ENCODE peak calls at places on chromosomes 6 and 20, in eight cellular contexts. H, J, D, Z, F, S, G and Q are unnamed samples.

GRCh38 chr6:34517461-34517868 is 38.7 kb downstream of the SPDEF start:
- DNase-seq in S (no peak), H (no peak), F (no peak), D (no peak), G (no peak), Z (no peak), J (no peak), Q (no peak)

GRCh38 chr6:46050845-46051405 is 35.3 kb upstream of the CLIC5 start:
- DNase-seq in S (no peak), G (no peak), Z (no peak), F (no peak), H (no peak), J (no peak), D (no peak), Q (no peak)

GRCh38 chr20:36541227-36542018 is at the start of gene MYL9:
- DNase-seq in S (no peak), F (peak; percentile 95), H (peak; percentile 20), G (peak; percentile 86), J (peak; percentile 39), D (no peak), Z (no peak), Q (peak; percentile 80)

GRCh38 chr6:67814262-67814661 is 820.8 kb upstream of the ADGRB3 start:
- DNase-seq in H (no peak), S (no peak), J (no peak), G (no peak), Z (no peak), D (no peak), F (no peak), Q (no peak)

GRCh38 chr6:21922086-21922485 is 328.5 kb downstream of the SOX4 start:
- DNase-seq in F (no peak), S (no peak), H (no peak), J (no peak), G (peak; percentile 53), D (no peak), Z (no peak), Q (no peak)

GRCh38 chr20:16350465-16350864 is 222.8 kb downstream of the KIF16B start:
- DNase-seq in S (no peak), D (peak; percentile 24), G (no peak), Z (no peak), J (no peak), H (peak; percentile 17), F (no peak), Q (no peak)

GRCh38 chr20:4468114-4468513 is 253.6 kb upstream of the PRND start:
- DNase-seq in D (no peak), Z (no peak), H (no peak), S (no peak), G (no peak), J (no peak), F (no peak), Q (no peak)

GRCh38 chr20:1150218-1150617 is 31.8 kb downstream of the PSMF1 start:
- DNase-seq in H (peak; percentile 41), S (no peak), F (no peak), Z (no peak), J (no peak), G (no peak), D (peak; percentile 5), Q (no peak)

GRCh38 chr6:167398214-167399050 is 73.5 kb downstream of the TTLL2 start:
- DNase-seq in G (no peak), J (no peak), D (no peak), Z (no peak), F (no peak), S (no peak), H (no peak), Q (peak; percentile 17)

GRCh38 chr6:45044086-45044485 is 284.0 kb upstream of the RUNX2 start:
- DNase-seq in F (no peak), Z (no peak), S (no peak), H (no peak), J (no peak), D (no peak), G (peak; percentile 20), Q (no peak)

GRCh38 chr6:149081281-149081680 is 236.2 kb upstream of the TAB2 start:
- DNase-seq in G (no peak), D (no peak), S (no peak), J (no peak), Z (no peak), H (no peak), F (no peak), Q (no peak)

GRCh38 chr20:36784900-36785299 is 11.3 kb upstream of the DSN1 start:
- DNase-seq in G (no peak), F (peak; percentile 48), S (no peak), D (no peak), Z (no peak), H (no peak), J (no peak), Q (no peak)

GRCh38 chr6:11598687-11599086 is 61.1 kb downstream of the TMEM170B start:
- DNase-seq in S (no peak), Z (no peak), J (no peak), D (no peak), F (no peak), H (no peak), G (no peak), Q (no peak)

GRCh38 chr20:11305406-11305805 is 612.3 kb upstream of the BTBD3 start:
- DNase-seq in H (no peak), F (no peak), D (peak; percentile 93), Z (no peak), G (no peak), J (no peak), S (no peak), Q (no peak)

GRCh38 chr6:28977351-28978136 is 27.6 kb downstream of the ZNF311 start:
- DNase-seq in F (no peak), G (peak; percentile 51), D (peak; percentile 74), Z (no peak), H (peak; percentile 83), S (no peak), J (no peak), Q (no peak)

GRCh38 chr6:65289491-65289890 is 417.5 kb downstream of the EYS start:
- DNase-seq in D (no peak), Z (no peak), H (peak; percentile 54), J (no peak), F (no peak), S (no peak), G (no peak), Q (no peak)

GRCh38 chr20:24403410-24403809 is 66.0 kb upstream of the SYNDIG1 start:
- DNase-seq in F (no peak), H (no peak), Z (no peak), G (no peak), J (no peak), S (no peak), D (peak; percentile 84), Q (no peak)

GRCh38 chr20:50788045-50788867 is 6.6 kb upstream of the BCAS4 start:
- DNase-seq in F (no peak), H (peak; percentile 75), S (no peak), Z (peak; percentile 35), J (peak; percentile 53), G (no peak), D (peak; percentile 62), Q (no peak)

GRCh38 chr6:145929037-145929633 is 35.0 kb downstream of the SHPRH start:
- DNase-seq in H (peak; percentile 48), G (peak; percentile 53), S (no peak), F (no peak), D (peak; percentile 5), J (peak; percentile 13), Z (peak; percentile 20), Q (peak; percentile 21)

GRCh38 chr20:52621401-52621800 is 350.8 kb upstream of the TSHZ2 start:
- DNase-seq in D (no peak), G (no peak), F (no peak), H (no peak), S (no peak), J (no peak), Z (no peak), Q (no peak)

GRCh38 chr6:106300944-106301343 is 24.6 kb downstream of the ATG5 start:
- DNase-seq in S (no peak), H (peak; percentile 62), J (peak; percentile 21), F (no peak), D (peak; percentile 42), Z (no peak), G (peak; percentile 11), Q (no peak)

GRCh38 chr6:138716017-138716416 is 57.6 kb upstream of the CCDC28A start:
- DNase-seq in F (no peak), J (no peak), G (no peak), Z (no peak), H (no peak), S (no peak), D (no peak), Q (no peak)

GRCh38 chr6:129889580-129889979 is 28.5 kb upstream of the TMEM244 start:
- DNase-seq in S (no peak), F (no peak), Z (no peak), D (peak; percentile 86), H (peak; percentile 82), J (peak; percentile 42), G (no peak), Q (no peak)

GRCh38 chr6:153842491-153842890 is 196.5 kb upstream of the OPRM1 start:
- DNase-seq in S (no peak), H (no peak), D (no peak), Z (no peak), F (no peak), G (no peak), J (no peak), Q (no peak)

GRCh38 chr6:168563656-168564055 is 122.7 kb downstream of the SMOC2 start:
- DNase-seq in S (no peak), Z (no peak), G (no peak), D (no peak), H (no peak), J (no peak), F (no peak), Q (no peak)

GRCh38 chr6:30879684-30880427 is 4.5 kb upstream of the DDR1 start:
- DNase-seq in F (no peak), H (no peak), Z (no peak), G (no peak), J (no peak), S (no peak), D (no peak), Q (no peak)

GRCh38 chr20:61109221-61109805 is 142.7 kb upstream of the CDH4 start:
- DNase-seq in Z (no peak), H (no peak), G (no peak), F (no peak), D (no peak), S (no peak), J (no peak), Q (no peak)

GRCh38 chr6:132289761-132290160 is 111.5 kb downstream of the MOXD1 start:
- DNase-seq in Z (no peak), S (no peak), G (no peak), J (no peak), D (no peak), H (no peak), F (no peak), Q (no peak)

GRCh38 chr20:6473197-6473596 is 294.3 kb upstream of the BMP2 start:
- DNase-seq in D (peak; percentile 88), G (no peak), J (no peak), Z (no peak), F (no peak), S (no peak), H (peak; percentile 86), Q (no peak)